ENCODE peak calls at places on chromosomes 2 and 18, in nine cellular contexts. One of them, this sample, is unnamed.

GRCh38 chr2:36420569-36421164 is 65.1 kb downstream of the CRIM1 start:
- DNase-seq in GOT3: no peak
- DNase-seq in fibroblast of the aortic adventitia: no peak
- DNase-seq in KG1: no peak
- DNase-seq in germinal center: no peak
- DNase-seq in LoVo: no peak
- DNase-seq in ACHN: no peak
- DNase-seq in H7: no peak
- DNase-seq in stimulated activated CD8-positive, alpha-beta memory T cell treated with anti-CD3 and anti-CD28 coated beads, Interleukin-12 subunit alpha, Interleukin-12 subunit beta, amount 100 ng/mL, for 4 hours: no peak
- DNase-seq in this sample: no peak

GRCh38 chr2:222621893-222622292 is 34.0 kb downstream of the FARSB start:
- DNase-seq in GOT3: no peak
- DNase-seq in fibroblast of the aortic adventitia: no peak
- DNase-seq in KG1: no peak
- DNase-seq in germinal center: no peak
- DNase-seq in LoVo: no peak
- DNase-seq in ACHN: no peak
- DNase-seq in H7: no peak
- DNase-seq in stimulated activated CD8-positive, alpha-beta memory T cell treated with anti-CD3 and anti-CD28 coated beads, Interleukin-12 subunit alpha, Interleukin-12 subunit beta, amount 100 ng/mL, for 4 hours: no peak
- DNase-seq in this sample: no peak

GRCh38 chr2:234932591-234933168 is 19.1 kb upstream of the SH3BP4 start:
- DNase-seq in GOT3: no peak
- DNase-seq in fibroblast of the aortic adventitia: no peak
- DNase-seq in KG1: no peak
- DNase-seq in germinal center: no peak
- DNase-seq in LoVo: no peak
- DNase-seq in ACHN: no peak
- DNase-seq in H7: peak; percentile 72
- DNase-seq in stimulated activated CD8-positive, alpha-beta memory T cell treated with anti-CD3 and anti-CD28 coated beads, Interleukin-12 subunit alpha, Interleukin-12 subunit beta, amount 100 ng/mL, for 4 hours: no peak
- DNase-seq in this sample: no peak

GRCh38 chr2:208065476-208065875 is 40.1 kb upstream of the PLEKHM3 start:
- DNase-seq in GOT3: no peak
- DNase-seq in fibroblast of the aortic adventitia: no peak
- DNase-seq in KG1: no peak
- DNase-seq in germinal center: no peak
- DNase-seq in LoVo: no peak
- DNase-seq in ACHN: no peak
- DNase-seq in H7: no peak
- DNase-seq in stimulated activated CD8-positive, alpha-beta memory T cell treated with anti-CD3 and anti-CD28 coated beads, Interleukin-12 subunit alpha, Interleukin-12 subunit beta, amount 100 ng/mL, for 4 hours: no peak
- DNase-seq in this sample: no peak

GRCh38 chr2:183532514-183532913 is 408.3 kb downstream of the NUP35 start:
- DNase-seq in GOT3: no peak
- DNase-seq in fibroblast of the aortic adventitia: no peak
- DNase-seq in KG1: no peak
- DNase-seq in germinal center: no peak
- DNase-seq in LoVo: no peak
- DNase-seq in ACHN: no peak
- DNase-seq in H7: peak; percentile 32
- DNase-seq in stimulated activated CD8-positive, alpha-beta memory T cell treated with anti-CD3 and anti-CD28 coated beads, Interleukin-12 subunit alpha, Interleukin-12 subunit beta, amount 100 ng/mL, for 4 hours: no peak
- DNase-seq in this sample: no peak

GRCh38 chr18:36688020-36688965 is 140.5 kb downstream of the TPGS2 start:
- DNase-seq in GOT3: no peak
- DNase-seq in fibroblast of the aortic adventitia: peak; percentile 78
- DNase-seq in KG1: no peak
- DNase-seq in germinal center: peak; percentile 71
- DNase-seq in LoVo: peak; percentile 59
- DNase-seq in ACHN: peak; percentile 60
- DNase-seq in H7: peak; percentile 74
- DNase-seq in stimulated activated CD8-positive, alpha-beta memory T cell treated with anti-CD3 and anti-CD28 coated beads, Interleukin-12 subunit alpha, Interleukin-12 subunit beta, amount 100 ng/mL, for 4 hours: no peak
- DNase-seq in this sample: no peak

GRCh38 chr18:45588831-45589558 is 26.3 kb upstream of the SLC14A2 start:
- DNase-seq in GOT3: peak; percentile 3
- DNase-seq in fibroblast of the aortic adventitia: peak; percentile 78
- DNase-seq in KG1: no peak
- DNase-seq in germinal center: no peak
- DNase-seq in LoVo: no peak
- DNase-seq in ACHN: no peak
- DNase-seq in H7: no peak
- DNase-seq in stimulated activated CD8-positive, alpha-beta memory T cell treated with anti-CD3 and anti-CD28 coated beads, Interleukin-12 subunit alpha, Interleukin-12 subunit beta, amount 100 ng/mL, for 4 hours: no peak
- DNase-seq in this sample: peak; percentile 26

GRCh38 chr2:17646096-17646554 is 105.6 kb downstream of the VSNL1 start:
- DNase-seq in GOT3: no peak
- DNase-seq in fibroblast of the aortic adventitia: peak; percentile 93
- DNase-seq in KG1: peak; percentile 37
- DNase-seq in germinal center: peak; percentile 48
- DNase-seq in LoVo: peak; percentile 82
- DNase-seq in ACHN: peak; percentile 78
- DNase-seq in H7: peak; percentile 62
- DNase-seq in stimulated activated CD8-positive, alpha-beta memory T cell treated with anti-CD3 and anti-CD28 coated beads, Interleukin-12 subunit alpha, Interleukin-12 subunit beta, amount 100 ng/mL, for 4 hours: no peak
- DNase-seq in this sample: peak; percentile 26

GRCh38 chr2:119387381-119388129 is 20.8 kb downstream of the DBI start:
- DNase-seq in GOT3: peak; percentile 40
- DNase-seq in fibroblast of the aortic adventitia: peak; percentile 92
- DNase-seq in KG1: no peak
- DNase-seq in germinal center: no peak
- DNase-seq in LoVo: no peak
- DNase-seq in ACHN: peak; percentile 98
- DNase-seq in H7: no peak
- DNase-seq in stimulated activated CD8-positive, alpha-beta memory T cell treated with anti-CD3 and anti-CD28 coated beads, Interleukin-12 subunit alpha, Interleukin-12 subunit beta, amount 100 ng/mL, for 4 hours: no peak
- DNase-seq in this sample: no peak

GRCh38 chr2:29509397-29509796 is 394.2 kb downstream of the CLIP4 start:
- DNase-seq in GOT3: no peak
- DNase-seq in fibroblast of the aortic adventitia: peak; percentile 46
- DNase-seq in KG1: no peak
- DNase-seq in germinal center: no peak
- DNase-seq in LoVo: no peak
- DNase-seq in ACHN: no peak
- DNase-seq in H7: no peak
- DNase-seq in stimulated activated CD8-positive, alpha-beta memory T cell treated with anti-CD3 and anti-CD28 coated beads, Interleukin-12 subunit alpha, Interleukin-12 subunit beta, amount 100 ng/mL, for 4 hours: no peak
- DNase-seq in this sample: no peak

GRCh38 chr2:231394201-231395141 is 1.0 kb upstream of the B3GNT7 start:
- DNase-seq in GOT3: no peak
- DNase-seq in fibroblast of the aortic adventitia: no peak
- DNase-seq in KG1: no peak
- DNase-seq in germinal center: peak; percentile 82
- DNase-seq in LoVo: no peak
- DNase-seq in ACHN: no peak
- DNase-seq in H7: peak; percentile 91
- DNase-seq in stimulated activated CD8-positive, alpha-beta memory T cell treated with anti-CD3 and anti-CD28 coated beads, Interleukin-12 subunit alpha, Interleukin-12 subunit beta, amount 100 ng/mL, for 4 hours: no peak
- DNase-seq in this sample: no peak

GRCh38 chr18:35933982-35934381 is 38.5 kb upstream of the RMP24 start:
- DNase-seq in GOT3: no peak
- DNase-seq in fibroblast of the aortic adventitia: no peak
- DNase-seq in KG1: no peak
- DNase-seq in germinal center: no peak
- DNase-seq in LoVo: peak; percentile 35
- DNase-seq in ACHN: peak; percentile 43
- DNase-seq in H7: no peak
- DNase-seq in stimulated activated CD8-positive, alpha-beta memory T cell treated with anti-CD3 and anti-CD28 coated beads, Interleukin-12 subunit alpha, Interleukin-12 subunit beta, amount 100 ng/mL, for 4 hours: no peak
- DNase-seq in this sample: no peak

GRCh38 chr2:184339966-184340365 is 258.4 kb upstream of the ZNF804A start:
- DNase-seq in GOT3: no peak
- DNase-seq in fibroblast of the aortic adventitia: peak; percentile 1
- DNase-seq in KG1: no peak
- DNase-seq in germinal center: no peak
- DNase-seq in LoVo: no peak
- DNase-seq in ACHN: no peak
- DNase-seq in H7: no peak
- DNase-seq in stimulated activated CD8-positive, alpha-beta memory T cell treated with anti-CD3 and anti-CD28 coated beads, Interleukin-12 subunit alpha, Interleukin-12 subunit beta, amount 100 ng/mL, for 4 hours: no peak
- DNase-seq in this sample: no peak

GRCh38 chr18:3138274-3138975 is 81.3 kb downstream of the MYOM1 start:
- DNase-seq in GOT3: no peak
- DNase-seq in fibroblast of the aortic adventitia: no peak
- DNase-seq in KG1: no peak
- DNase-seq in germinal center: no peak
- DNase-seq in LoVo: peak; percentile 30
- DNase-seq in ACHN: no peak
- DNase-seq in H7: no peak
- DNase-seq in stimulated activated CD8-positive, alpha-beta memory T cell treated with anti-CD3 and anti-CD28 coated beads, Interleukin-12 subunit alpha, Interleukin-12 subunit beta, amount 100 ng/mL, for 4 hours: no peak
- DNase-seq in this sample: no peak

GRCh38 chr2:11708106-11708505 is 38.1 kb upstream of the NTSR2 start:
- DNase-seq in GOT3: no peak
- DNase-seq in fibroblast of the aortic adventitia: peak; percentile 37
- DNase-seq in KG1: no peak
- DNase-seq in germinal center: no peak
- DNase-seq in LoVo: no peak
- DNase-seq in ACHN: no peak
- DNase-seq in H7: no peak
- DNase-seq in stimulated activated CD8-positive, alpha-beta memory T cell treated with anti-CD3 and anti-CD28 coated beads, Interleukin-12 subunit alpha, Interleukin-12 subunit beta, amount 100 ng/mL, for 4 hours: no peak
- DNase-seq in this sample: no peak

GRCh38 chr2:178882666-178883440 is 75.6 kb upstream of the TTN start:
- DNase-seq in GOT3: no peak
- DNase-seq in fibroblast of the aortic adventitia: peak; percentile 97
- DNase-seq in KG1: no peak
- DNase-seq in germinal center: no peak
- DNase-seq in LoVo: no peak
- DNase-seq in ACHN: no peak
- DNase-seq in H7: no peak
- DNase-seq in stimulated activated CD8-positive, alpha-beta memory T cell treated with anti-CD3 and anti-CD28 coated beads, Interleukin-12 subunit alpha, Interleukin-12 subunit beta, amount 100 ng/mL, for 4 hours: no peak
- DNase-seq in this sample: no peak

GRCh38 chr2:54726940-54727339 is 3.5 kb downstream of the EML6 start:
- DNase-seq in GOT3: no peak
- DNase-seq in fibroblast of the aortic adventitia: no peak
- DNase-seq in KG1: no peak
- DNase-seq in germinal center: no peak
- DNase-seq in LoVo: no peak
- DNase-seq in ACHN: no peak
- DNase-seq in H7: no peak
- DNase-seq in stimulated activated CD8-positive, alpha-beta memory T cell treated with anti-CD3 and anti-CD28 coated beads, Interleukin-12 subunit alpha, Interleukin-12 subunit beta, amount 100 ng/mL, for 4 hours: no peak
- DNase-seq in this sample: no peak